ENCODE peak calls at places on chromosomes 11 and 22, in nine cellular contexts. U is prostate gland, E is breast epithelium, H is stomach, Q is K562, J is HCT116, K is sigmoid colon, R is spleen, C is GM12891. Y is an unnamed sample.

GRCh38 chr11:41040474-41040873 is 419.0 kb downstream of the LRRC4C start:
- DNase-seq in U (no peak), E (no peak), H (no peak), Q (no peak), J (no peak), K (no peak), R (no peak), C (no peak), Y (no peak)

GRCh38 chr11:69878927-69879733 is 59.9 kb upstream of the FGF3 start:
- DNase-seq in U (no peak), E (peak), H (no peak), Q (no peak), J (no peak), K (peak), R (peak), C (no peak), Y (no peak)

GRCh38 chr11:119722281-119722794 is 6.7 kb downstream of the NECTIN1 start:
- DNase-seq in U (no peak), E (no peak), H (peak), Q (no peak), J (no peak), K (no peak), R (no peak), C (no peak), Y (no peak)

GRCh38 chr11:45933131-45933821 is 10.8 kb downstream of the LARGE2 start:
- DNase-seq in U (peak), E (no peak), H (peak), Q (no peak), J (no peak), K (peak), R (peak), C (no peak), Y (no peak)

GRCh38 chr22:39251762-39252460 is 7.1 kb upstream of the PDGFB start:
- DNase-seq in U (peak), E (peak), H (peak), Q (no peak), J (no peak), K (no peak), R (no peak), C (no peak), Y (no peak)

GRCh38 chr11:27716850-27717249 is 16.6 kb upstream of the BDNF start:
- DNase-seq in U (no peak), E (no peak), H (no peak), Q (no peak), J (no peak), K (no peak), R (no peak), C (no peak), Y (no peak)

GRCh38 chr11:18526130-18526520 is 617 bp downstream of the TSG101 start:
- DNase-seq in U (no peak), E (no peak), H (no peak), Q (no peak), J (no peak), K (no peak), R (no peak), C (no peak), Y (no peak)

GRCh38 chr22:46107753-46108563 is 42.4 kb upstream of the PPARA start:
- DNase-seq in U (no peak), E (no peak), H (no peak), Q (no peak), J (no peak), K (peak), R (no peak), C (no peak), Y (no peak)

GRCh38 chr22:46245515-46245914 is 4.6 kb downstream of the CDPF1 start:
- DNase-seq in U (no peak), E (no peak), H (no peak), Q (no peak), J (no peak), K (no peak), R (no peak), C (no peak), Y (no peak)

GRCh38 chr11:96169250-96169649 is 173.7 kb downstream of the MAML2 start:
- DNase-seq in U (no peak), E (no peak), H (no peak), Q (no peak), J (no peak), K (no peak), R (no peak), C (no peak), Y (no peak)

GRCh38 chr22:26568207-26568706 is 21.7 kb downstream of the TPST2 start:
- DNase-seq in U (peak), E (no peak), H (no peak), Q (no peak), J (no peak), K (no peak), R (no peak), C (no peak), Y (no peak)

GRCh38 chr11:10824888-10825287 is 16.2 kb upstream of the EIF4G2 start:
- DNase-seq in U (no peak), E (no peak), H (no peak), Q (no peak), J (no peak), K (no peak), R (no peak), C (no peak), Y (peak)

GRCh38 chr11:14455648-14456430 is 43.8 kb downstream of the COPB1 start:
- DNase-seq in U (no peak), E (no peak), H (no peak), Q (no peak), J (no peak), K (no peak), R (no peak), C (no peak), Y (no peak)

GRCh38 chr11:58866788-58867187 is 22.3 kb upstream of the GLYATL2 start:
- DNase-seq in U (no peak), E (no peak), H (no peak), Q (no peak), J (no peak), K (no peak), R (no peak), C (no peak), Y (no peak)

GRCh38 chr11:2389344-2390026 is 11.1 kb upstream of the TSSC4 start:
- DNase-seq in U (no peak), E (no peak), H (no peak), Q (no peak), J (no peak), K (no peak), R (peak), C (no peak), Y (no peak)

GRCh38 chr22:17781319-17782031 is 7.2 kb upstream of the BID start:
- DNase-seq in U (no peak), E (no peak), H (no peak), Q (peak), J (no peak), K (no peak), R (no peak), C (no peak), Y (peak)

GRCh38 chr11:110331626-110332025 is 35.2 kb upstream of the RDX start:
- DNase-seq in U (no peak), E (no peak), H (no peak), Q (no peak), J (no peak), K (no peak), R (no peak), C (no peak), Y (no peak)

DNA sequence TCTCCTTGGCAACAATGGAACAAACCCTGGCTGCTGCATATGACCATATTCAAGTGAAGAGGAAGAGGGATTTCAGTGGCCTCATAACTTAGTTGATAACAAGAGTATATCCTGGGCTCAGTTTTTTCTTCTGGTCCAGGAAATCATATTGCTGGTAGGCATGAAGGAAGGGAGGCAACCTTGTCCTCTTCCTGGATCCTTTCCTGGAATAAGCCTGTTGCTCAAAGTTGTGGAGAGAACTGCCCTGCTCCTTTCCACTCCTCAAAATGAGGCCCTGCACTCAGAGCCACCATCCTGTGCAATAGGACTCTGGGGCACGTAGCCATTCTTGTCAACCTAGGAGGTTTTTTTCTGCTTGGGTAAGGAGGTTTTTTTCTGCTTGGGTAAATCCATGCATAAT is 128.7 kb upstream of the PITPNB start:
- DNase-seq in U (no peak), E (no peak), H (no peak), Q (no peak), J (no peak), K (no peak), R (no peak), C (no peak), Y (no peak)
- TF ChIP-seq POLR2AphosphoS5 in U (no peak), E (no peak), H (no peak), Q (no peak), J (no peak), K (no peak), R (no peak), C (no peak), Y (no peak)

GRCh38 chr11:76695767-76696166 is 25.2 kb upstream of the LRRC32 start:
- DNase-seq in U (no peak), E (no peak), H (no peak), Q (no peak), J (no peak), K (no peak), R (no peak), C (no peak), Y (no peak)

GRCh38 chr11:76692956-76693355 is 22.4 kb upstream of the LRRC32 start:
- DNase-seq in U (no peak), E (no peak), H (no peak), Q (no peak), J (no peak), K (no peak), R (no peak), C (no peak), Y (no peak)

GRCh38 chr11:76695133-76695532 is 24.6 kb upstream of the LRRC32 start:
- DNase-seq in U (no peak), E (no peak), H (no peak), Q (peak), J (no peak), K (no peak), R (no peak), C (no peak), Y (no peak)

GRCh38 chr11:76694664-76695063 is 24.1 kb upstream of the LRRC32 start:
- DNase-seq in U (no peak), E (no peak), H (no peak), Q (no peak), J (no peak), K (no peak), R (no peak), C (no peak), Y (no peak)

DNA sequence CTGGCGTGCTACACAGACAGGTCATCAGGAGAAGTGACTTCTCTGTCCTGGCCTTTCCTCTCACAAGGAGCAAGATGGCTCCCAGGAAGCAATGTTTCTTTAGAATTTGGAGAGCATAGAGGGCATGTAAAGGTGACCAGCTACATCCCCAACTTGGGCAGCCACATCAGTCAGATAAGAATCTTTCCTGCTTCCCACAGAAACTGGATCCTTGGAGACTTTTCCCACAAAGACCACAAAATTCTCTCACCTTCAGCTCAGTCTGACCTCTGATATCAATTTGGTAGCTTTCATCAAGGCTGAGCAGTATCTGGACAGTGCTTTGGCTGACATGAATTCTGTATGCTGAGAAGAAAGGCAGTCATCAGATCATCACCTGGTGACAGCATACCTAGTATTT is 23.2 kb upstream of the LRRC32 start:
- DNase-seq in U (no peak), E (no peak), H (no peak), Q (no peak), J (no peak), K (no peak), R (no peak), C (no peak), Y (no peak)
- TF ChIP-seq POLR2A in U (no peak), E (no peak), H (no peak), Q (no peak), J (no peak), K (no peak), R (no peak), C (no peak), Y (no peak)

DNA sequence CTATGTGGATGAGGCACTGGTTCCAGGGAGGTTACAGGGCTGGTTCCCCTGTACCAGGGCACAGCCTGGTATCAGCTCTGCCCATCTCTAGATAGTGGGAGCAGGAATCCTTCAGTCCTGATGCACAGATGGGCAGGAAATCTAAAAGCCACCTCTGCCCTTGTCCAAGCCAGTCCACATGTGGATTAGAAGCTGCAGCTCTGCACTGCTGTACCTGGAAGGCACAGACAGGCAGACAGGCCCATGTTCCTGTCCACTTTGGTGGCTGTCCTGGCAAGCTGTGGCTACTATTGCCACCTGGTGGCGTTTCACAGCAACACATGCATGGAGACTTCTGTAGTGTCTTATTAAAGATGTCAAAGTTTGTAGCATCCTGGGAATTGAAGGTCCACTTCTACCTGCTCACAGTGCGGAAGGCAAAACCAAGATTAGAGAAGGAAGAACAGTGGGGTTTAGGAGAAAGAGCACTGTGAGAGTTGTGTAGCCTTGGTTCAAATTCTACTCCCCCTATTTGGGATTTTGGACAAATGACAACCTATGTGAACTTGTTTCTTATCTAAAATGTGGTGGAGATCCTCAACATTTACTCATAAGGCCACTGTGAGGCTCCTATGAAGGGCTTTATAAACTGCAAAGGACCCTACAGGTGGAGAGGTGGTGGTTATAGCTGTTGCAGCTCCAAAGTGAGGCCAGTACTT is 30.1 kb downstream of the NAV2 start:
- DNase-seq in U (peak), E (peak), H (peak), Q (peak), J (peak), K (peak), R (peak), C (peak), Y (no peak)
- TF ChIP-seq POLR2AphosphoS5 in U (peak), E (no peak), H (peak), Q (no peak), J (no peak), K (no peak), R (no peak), C (no peak), Y (no peak)

DNA sequence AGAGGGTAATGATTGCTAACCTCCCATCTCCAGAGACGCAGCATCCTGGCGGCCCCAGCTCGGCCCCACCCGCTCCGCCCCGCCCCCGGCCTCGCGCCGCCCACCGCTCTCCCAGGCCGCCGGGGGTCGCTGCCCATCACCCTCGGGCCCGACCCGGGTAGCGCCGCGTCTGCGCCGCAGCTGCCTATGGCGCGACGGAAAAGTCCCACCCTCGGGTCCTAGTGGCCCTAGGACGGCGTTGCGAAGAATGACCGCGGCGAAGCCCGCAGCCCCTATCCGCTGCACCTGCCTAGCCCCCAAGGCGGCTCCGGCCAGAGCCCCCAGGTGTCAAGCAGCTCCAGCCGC is 457 bp downstream of the CPSF7 start:
- DNase-seq in U (no peak), E (no peak), H (peak), Q (peak), J (peak), K (peak), R (peak), C (peak), Y (peak)
- TF ChIP-seq POLR2A in U (no peak), E (no peak), H (no peak), Q (no peak), J (no peak), K (no peak), R (no peak), C (peak), Y (no peak)

GRCh38 chr11:65821107-65821506 is 12.7 kb upstream of the SNX32 start:
- DNase-seq in U (no peak), E (no peak), H (no peak), Q (no peak), J (no peak), K (no peak), R (no peak), C (no peak), Y (no peak)
- TF ChIP-seq POLR2AphosphoS5 in U (no peak), E (no peak), H (no peak), Q (no peak), J (no peak), K (no peak), R (no peak), C (no peak), Y (no peak)

GRCh38 chr11:5698281-5698680 is 8.7 kb downstream of the TRIM22 start:
- DNase-seq in U (no peak), E (no peak), H (no peak), Q (no peak), J (no peak), K (no peak), R (no peak), C (no peak), Y (no peak)
- TF ChIP-seq POLR2A in U (no peak), E (no peak), H (no peak), Q (no peak), J (no peak), K (no peak), R (no peak), C (peak), Y (no peak)

Y was measured in GM12892.